ENCODE peak calls at places on chromosomes 13 and 19, in five cellular contexts. M, Q, E, C and Z are unnamed samples.

GRCh38 chr19:48739400-48739825 is 997 bp downstream of the RASIP1 start:
- DNase-seq in M (no peak), Q (no peak), E (no peak), C (no peak), Z (no peak)

GRCh38 chr13:77696863-77697207 is 652 bp upstream of the SLAIN1 start:
- DNase-seq in M (no peak), Q (no peak), E (no peak), C (no peak), Z (no peak)

GRCh38 chr13:37029617-37030016 is 29.0 kb downstream of the EXOSC8 start:
- DNase-seq in M (no peak), Q (no peak), E (no peak), C (no peak), Z (no peak)

GRCh38 chr19:11986754-11987153 is 21.9 kb downstream of the ZNF763 start:
- DNase-seq in M (no peak), Q (no peak), E (no peak), C (no peak), Z (no peak)

GRCh38 chr19:55696301-55697068 is 21.5 kb downstream of the EPN1 start:
- DNase-seq in M (no peak), Q (no peak), E (no peak), C (no peak), Z (no peak)

GRCh38 chr13:40401911-40402776 is 264.3 kb downstream of the FOXO1 start:
- DNase-seq in M (no peak), Q (no peak), E (peak), C (peak), Z (no peak)

GRCh38 chr13:58004761-58005160 is 373.2 kb downstream of the PCDH17 start:
- DNase-seq in M (no peak), Q (no peak), E (no peak), C (no peak), Z (no peak)

GRCh38 chr19:14614099-14614412 is 31.2 kb downstream of the CLEC17A start:
- DNase-seq in M (no peak), Q (no peak), E (no peak), C (no peak), Z (no peak)

GRCh38 chr19:18232540-18233223 is 6.4 kb upstream of the PDE4C start:
- DNase-seq in M (peak), Q (no peak), E (no peak), C (no peak), Z (no peak)

GRCh38 chr13:41458187-41458938 is 1.0 kb downstream of the RGCC start:
- DNase-seq in M (peak), Q (peak), E (peak), C (no peak), Z (no peak)

GRCh38 chr13:96072392-96072791 is 17.5 kb upstream of the HS6ST3 start:
- DNase-seq in M (peak), Q (no peak), E (no peak), C (no peak), Z (no peak)

GRCh38 chr13:106477303-106477702 is 58.2 kb downstream of the EFNB2 start:
- DNase-seq in M (no peak), Q (no peak), E (no peak), C (no peak), Z (no peak)

GRCh38 chr13:26525528-26525927 is 32.0 kb upstream of the WASF3 start:
- DNase-seq in M (no peak), Q (no peak), E (no peak), C (no peak), Z (no peak)

GRCh38 chr13:37954191-37954590 is 84.6 kb upstream of the TRPC4 start:
- DNase-seq in M (no peak), Q (no peak), E (no peak), C (no peak), Z (no peak)